ENCODE peak calls at places on chromosomes 6 and 20, in five cellular contexts. D is transverse colon, W is A549, R is K562, N is ovary. B is an unnamed sample.

GRCh38 chr6:22664968-22665367 is 95.6 kb downstream of the HDGFL1 start:
- DNase-seq in D (no peak), W (no peak), R (no peak), N (no peak), B (no peak)

GRCh38 chr20:18133962-18134361 is 3.7 kb upstream of the KAT14 start:
- DNase-seq in D (peak), W (no peak), R (no peak), N (no peak), B (no peak)

GRCh38 chr20:438581-439469 is 23.5 kb downstream of the TBC1D20 start:
- DNase-seq in D (peak), W (no peak), R (no peak), N (no peak), B (no peak)

GRCh38 chr6:131946992-131947955 is 3.9 kb downstream of the CCN2 start:
- DNase-seq in D (no peak), W (peak), R (no peak), N (no peak), B (no peak)

GRCh38 chr6:148423601-148424270 is 81.1 kb downstream of the SASH1 start:
- DNase-seq in D (no peak), W (no peak), R (no peak), N (no peak), B (no peak)

GRCh38 chr6:157025459-157025858 is 248.3 kb downstream of the ARID1B start:
- DNase-seq in D (no peak), W (no peak), R (no peak), N (no peak), B (no peak)

GRCh38 chr20:35947489-35947888 is 6.8 kb downstream of the SCAND1 start:
- DNase-seq in D (no peak), W (peak), R (no peak), N (no peak), B (no peak)

GRCh38 chr20:63009988-63010769 is 3.4 kb upstream of the BHLHE23 start:
- DNase-seq in D (peak), W (no peak), R (peak), N (no peak), B (no peak)

GRCh38 chr6:90083891-90084290 is 189.6 kb downstream of the GJA10 start:
- DNase-seq in D (no peak), W (no peak), R (peak), N (no peak), B (no peak)

GRCh38 chr20:9025643-9026042 is 43.2 kb upstream of the PLCB4 start:
- DNase-seq in D (no peak), W (peak), R (no peak), N (no peak), B (no peak)

GRCh38 chr6:169240125-169240524 is 13.5 kb downstream of the THBS2 start:
- DNase-seq in D (no peak), W (no peak), R (no peak), N (peak), B (no peak)

GRCh38 chr20:21105429-21106170 is 558 bp downstream of the LINC00237 start:
- DNase-seq in D (no peak), W (no peak), R (no peak), N (no peak), B (no peak)

GRCh38 chr6:23446394-23447001 is 679.5 kb upstream of the NRSN1 start:
- DNase-seq in D (no peak), W (peak), R (no peak), N (no peak), B (no peak)

GRCh38 chr6:46254331-46254730 is 83.6 kb upstream of the ENPP5 start:
- DNase-seq in D (no peak), W (no peak), R (no peak), N (no peak), B (no peak)

GRCh38 chr20:1893721-1894470 is 1.3 kb upstream of the SIRPA start:
- DNase-seq in D (no peak), W (peak), R (no peak), N (peak), B (no peak)

GRCh38 chr20:63087236-63087871 is 80.6 kb upstream of the BHLHE23 start:
- DNase-seq in D (peak), W (no peak), R (no peak), N (no peak), B (no peak)

GRCh38 chr6:157996201-157996712 is 14.6 kb downstream of the SYNJ2 start:
- DNase-seq in D (no peak), W (no peak), R (no peak), N (no peak), B (no peak)

GRCh38 chr20:43583982-43584432 is 6.7 kb upstream of the IFT52 start:
- DNase-seq in D (peak), W (no peak), R (peak), N (peak), B (no peak)

GRCh38 chr6:71287038-71287437 is 1.6 kb upstream of the OGFRL1 start:
- DNase-seq in D (peak), W (no peak), R (no peak), N (no peak), B (peak)

GRCh38 chr6:148175511-148176188 is 167.0 kb upstream of the SASH1 start:
- DNase-seq in D (no peak), W (no peak), R (no peak), N (no peak), B (no peak)

GRCh38 chr6:7087066-7087465 is 20.7 kb upstream of the RREB1 start:
- DNase-seq in D (no peak), W (no peak), R (no peak), N (no peak), B (no peak)

DNA sequence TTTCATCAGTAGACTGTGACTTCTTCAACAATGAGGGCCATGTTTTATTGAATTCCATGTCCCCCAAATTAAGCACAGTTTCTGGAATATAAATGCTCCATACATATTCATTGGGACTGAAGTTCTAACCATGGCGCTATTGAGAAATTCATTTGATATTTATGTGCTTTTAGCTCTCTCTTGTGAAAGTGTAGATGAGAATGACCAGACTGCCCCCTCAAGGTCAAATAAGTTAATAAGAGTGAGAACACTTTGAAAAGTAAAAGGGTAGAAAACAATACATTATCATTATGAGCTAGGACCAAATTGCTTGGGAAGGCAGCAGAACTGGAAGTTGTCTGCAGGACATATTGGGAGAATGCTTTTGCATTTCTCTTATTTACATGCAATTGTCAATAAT is 597.9 kb downstream of the EPM2A start:
- DNase-seq in D (no peak), W (peak), R (no peak), N (no peak), B (no peak)
- TF ChIP-seq CTCF in D (no peak), W (no peak), R (no peak), N (no peak), B (no peak)

GRCh38 chr6:10316327-10316726 is 98.5 kb downstream of the TFAP2A start:
- DNase-seq in D (peak), W (no peak), R (no peak), N (no peak), B (no peak)

GRCh38 chr6:10314163-10314955 is 100.5 kb downstream of the TFAP2A start:
- DNase-seq in D (no peak), W (no peak), R (peak), N (no peak), B (no peak)

GRCh38 chr6:10313799-10314162 is 101.1 kb downstream of the TFAP2A start:
- DNase-seq in D (no peak), W (no peak), R (no peak), N (no peak), B (no peak)

GRCh38 chr6:10315631-10316145 is 99.2 kb downstream of the TFAP2A start:
- DNase-seq in D (no peak), W (no peak), R (no peak), N (no peak), B (no peak)

GRCh38 chr6:10315034-10315433 is 99.8 kb downstream of the TFAP2A start:
- DNase-seq in D (no peak), W (no peak), R (no peak), N (no peak), B (no peak)
- H3K27ac ChIP-seq in D (no peak), W (no peak), R (peak), N (no peak), B (no peak)

GRCh38 chr20:50415516-50416268 is 94.5 kb upstream of the PTPN1 start:
- DNase-seq in D (peak), W (peak), R (no peak), N (peak), B (peak)
- TF ChIP-seq EP300 in D (peak), W (peak), R (no peak), N (peak), B (peak)

DNA sequence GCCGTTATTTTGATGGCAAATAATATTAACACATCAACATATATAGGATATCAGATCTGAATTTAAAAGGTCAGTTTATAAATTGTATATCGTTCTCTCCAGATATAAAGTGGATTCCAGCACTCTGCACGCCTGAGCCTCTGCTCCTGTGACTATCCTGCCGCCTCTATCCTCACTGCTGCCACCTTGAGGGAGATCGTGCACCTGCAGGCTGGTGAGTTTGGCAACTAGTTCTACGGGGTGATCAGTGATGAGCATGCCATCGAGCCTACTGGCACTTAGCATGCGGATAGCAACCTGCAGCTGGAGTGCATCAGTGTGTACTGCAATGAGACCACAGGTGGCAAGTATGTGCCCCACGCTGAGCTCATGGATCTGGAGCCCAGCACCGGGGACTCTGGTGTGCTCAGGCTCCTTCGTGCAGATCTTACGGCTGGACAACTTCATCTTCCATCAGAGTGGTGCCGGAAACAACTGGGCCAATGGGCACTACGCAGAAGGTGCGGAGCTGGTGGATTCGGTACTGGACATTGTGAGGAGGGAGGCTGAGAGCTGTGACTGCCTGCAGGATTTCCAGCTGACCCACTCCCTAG is 84.9 kb downstream of the FBXO5 start:
- DNase-seq in D (peak), W (peak), R (peak), N (peak), B (peak)
- TF ChIP-seq CTCF in D (peak), W (peak), R (peak), N (no peak), B (peak)

GRCh38 chr20:59618131-59618530 is 13.8 kb downstream of the PHACTR3 start:
- DNase-seq in D (no peak), W (no peak), R (no peak), N (no peak), B (peak)
- H3K27ac ChIP-seq in D (no peak), W (no peak), R (no peak), N (no peak), B (no peak)

GRCh38 chr6:162532283-162533008 is 195.1 kb downstream of the PRKN start:
- DNase-seq in D (no peak), W (no peak), R (no peak), N (no peak), B (no peak)
- TF ChIP-seq EP300 in D (no peak), W (no peak), R (no peak), N (no peak), B (no peak)

DNA sequence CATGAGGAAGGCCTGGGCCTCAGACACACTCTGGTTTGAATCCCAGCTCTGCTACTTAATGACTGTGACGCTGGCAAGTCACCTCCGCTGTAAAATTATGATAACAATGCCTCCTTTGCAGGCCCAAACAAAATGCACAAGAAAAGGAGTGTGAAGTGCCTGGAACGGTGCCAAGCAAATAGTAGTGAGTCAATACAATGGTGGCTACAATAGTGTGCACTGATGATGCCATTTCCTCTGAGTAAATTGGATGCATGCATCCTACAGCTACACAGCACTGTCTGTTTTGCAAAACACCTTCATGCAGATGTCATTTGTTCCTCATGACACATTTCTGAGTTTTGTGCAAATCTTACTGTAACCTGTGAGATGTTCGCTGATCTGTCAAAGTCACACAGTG is 161.6 kb downstream of the FOXC1 start:
- DNase-seq in D (no peak), W (no peak), R (no peak), N (no peak), B (no peak)
- TF ChIP-seq CTCF in D (no peak), W (no peak), R (no peak), N (no peak), B (no peak)

DNA sequence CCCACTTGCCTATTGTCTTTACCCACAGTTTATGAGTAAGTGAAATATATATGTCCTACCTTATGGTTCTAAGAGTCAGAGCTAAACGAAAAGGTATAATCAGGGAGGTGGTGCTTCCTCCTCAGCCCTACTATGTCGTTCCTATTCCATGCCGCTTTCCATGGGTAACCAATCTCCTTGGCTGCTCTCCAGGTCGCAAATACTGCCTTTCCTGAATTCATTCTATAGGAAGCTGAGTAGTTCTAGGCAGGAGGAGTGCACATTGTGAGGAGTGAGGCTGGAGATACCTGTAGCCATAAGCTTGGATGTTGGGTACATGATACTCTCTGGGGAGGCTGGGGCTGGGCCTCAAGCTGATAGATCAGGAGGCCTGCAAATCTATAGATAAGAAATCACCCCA is 5.8 kb downstream of the IL20RA start:
- DNase-seq in D (no peak), W (no peak), R (no peak), N (no peak), B (no peak)
- H3K27ac ChIP-seq in D (no peak), W (no peak), R (no peak), N (no peak), B (no peak)

DNA sequence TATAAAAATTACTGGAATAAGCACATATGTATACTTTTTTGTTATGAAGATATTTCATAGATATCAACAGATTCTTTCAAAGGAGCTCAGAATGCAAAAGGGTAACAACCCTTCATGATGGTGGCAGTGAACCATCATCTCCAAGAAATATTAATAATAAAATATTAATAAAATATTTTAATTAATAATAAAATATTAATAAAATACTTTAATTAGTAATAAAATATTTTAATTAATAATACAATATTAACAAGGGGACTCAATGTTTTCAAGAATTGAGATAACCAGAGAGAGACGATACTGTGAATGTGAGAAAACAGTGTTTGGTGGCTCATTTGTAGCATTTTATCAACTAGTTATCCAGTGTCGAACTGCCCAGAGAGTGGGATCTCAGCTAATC is 86.0 kb upstream of the NT5E start:
- DNase-seq in D (no peak), W (no peak), R (no peak), N (no peak), B (no peak)
- TF ChIP-seq EP300 in D (no peak), W (no peak), R (no peak), N (no peak), B (no peak)

B was measured in upper lobe of left lung.